ENCODE peak calls at places on chromosomes 2 and 18, in ten cellular contexts. One of them, this sample, is unnamed.

GRCh38 chr2:171598713-171599319 is 76.5 kb downstream of the CYBRD1 start:
- DNase-seq in HepG2: peak
- DNase-seq in Peyer's patch: peak
- DNase-seq in astrocyte of the cerebellum: peak
- DNase-seq in OCI-LY7: peak
- DNase-seq in PC-3: peak
- DNase-seq in fibroblast of lung: peak
- DNase-seq in colonic mucosa: peak
- DNase-seq in thoracic aorta: no peak
- DNase-seq in stimulated activated CD4-positive, alpha-beta T cell treated with anti-CD3 and anti-CD28 coated beads, Interleukin-4, amount 100 ng/mL, for 4 hours: peak
- DNase-seq in this sample: peak

GRCh38 chr2:179818546-179818945 is 42.9 kb downstream of the ZNF385B start:
- DNase-seq in PC-3: peak
- DNase-seq in stimulated activated CD4-positive, alpha-beta T cell treated with anti-CD3 and anti-CD28 coated beads, Interleukin-4, amount 100 ng/mL, for 4 hours: no peak
- DNase-seq in Peyer's patch: no peak
- DNase-seq in OCI-LY7: no peak
- DNase-seq in HepG2: no peak
- DNase-seq in astrocyte of the cerebellum: no peak
- DNase-seq in colonic mucosa: no peak
- DNase-seq in fibroblast of lung: peak
- DNase-seq in thoracic aorta: no peak
- DNase-seq in this sample: no peak

GRCh38 chr2:65930259-65930658 is 497.9 kb upstream of the SPRED2 start:
- DNase-seq in PC-3: no peak
- DNase-seq in OCI-LY7: no peak
- DNase-seq in stimulated activated CD4-positive, alpha-beta T cell treated with anti-CD3 and anti-CD28 coated beads, Interleukin-4, amount 100 ng/mL, for 4 hours: no peak
- DNase-seq in Peyer's patch: no peak
- DNase-seq in HepG2: no peak
- DNase-seq in colonic mucosa: no peak
- DNase-seq in astrocyte of the cerebellum: no peak
- DNase-seq in thoracic aorta: no peak
- DNase-seq in fibroblast of lung: no peak
- DNase-seq in this sample: no peak

GRCh38 chr2:237571551-237571950 is 5.2 kb downstream of the PRLH start:
- DNase-seq in HepG2: no peak
- DNase-seq in astrocyte of the cerebellum: no peak
- DNase-seq in stimulated activated CD4-positive, alpha-beta T cell treated with anti-CD3 and anti-CD28 coated beads, Interleukin-4, amount 100 ng/mL, for 4 hours: no peak
- DNase-seq in colonic mucosa: no peak
- DNase-seq in OCI-LY7: no peak
- DNase-seq in fibroblast of lung: no peak
- DNase-seq in Peyer's patch: no peak
- DNase-seq in PC-3: no peak
- DNase-seq in thoracic aorta: no peak
- DNase-seq in this sample: no peak

GRCh38 chr2:196143641-196144236 is 27.6 kb downstream of the STK17B start:
- DNase-seq in HepG2: no peak
- DNase-seq in OCI-LY7: no peak
- DNase-seq in thoracic aorta: no peak
- DNase-seq in astrocyte of the cerebellum: no peak
- DNase-seq in fibroblast of lung: peak
- DNase-seq in colonic mucosa: no peak
- DNase-seq in stimulated activated CD4-positive, alpha-beta T cell treated with anti-CD3 and anti-CD28 coated beads, Interleukin-4, amount 100 ng/mL, for 4 hours: peak
- DNase-seq in Peyer's patch: no peak
- DNase-seq in PC-3: peak
- DNase-seq in this sample: no peak

GRCh38 chr2:232543491-232543890 is 4.0 kb downstream of the CHRNG start:
- DNase-seq in fibroblast of lung: no peak
- DNase-seq in thoracic aorta: no peak
- DNase-seq in HepG2: no peak
- DNase-seq in astrocyte of the cerebellum: no peak
- DNase-seq in OCI-LY7: no peak
- DNase-seq in colonic mucosa: no peak
- DNase-seq in stimulated activated CD4-positive, alpha-beta T cell treated with anti-CD3 and anti-CD28 coated beads, Interleukin-4, amount 100 ng/mL, for 4 hours: no peak
- DNase-seq in Peyer's patch: no peak
- DNase-seq in PC-3: no peak
- DNase-seq in this sample: no peak

GRCh38 chr18:33669589-33669988 is 91.6 kb downstream of the ASXL3 start:
- DNase-seq in colonic mucosa: no peak
- DNase-seq in stimulated activated CD4-positive, alpha-beta T cell treated with anti-CD3 and anti-CD28 coated beads, Interleukin-4, amount 100 ng/mL, for 4 hours: no peak
- DNase-seq in thoracic aorta: no peak
- DNase-seq in HepG2: no peak
- DNase-seq in fibroblast of lung: no peak
- DNase-seq in PC-3: no peak
- DNase-seq in astrocyte of the cerebellum: no peak
- DNase-seq in Peyer's patch: no peak
- DNase-seq in OCI-LY7: no peak
- DNase-seq in this sample: no peak

GRCh38 chr2:70767699-70768584 is at the start of gene ADD2:
- DNase-seq in fibroblast of lung: peak
- DNase-seq in PC-3: peak
- DNase-seq in stimulated activated CD4-positive, alpha-beta T cell treated with anti-CD3 and anti-CD28 coated beads, Interleukin-4, amount 100 ng/mL, for 4 hours: peak
- DNase-seq in colonic mucosa: no peak
- DNase-seq in OCI-LY7: no peak
- DNase-seq in thoracic aorta: no peak
- DNase-seq in HepG2: no peak
- DNase-seq in Peyer's patch: peak
- DNase-seq in astrocyte of the cerebellum: no peak
- DNase-seq in this sample: peak

GRCh38 chr18:61833978-61834377 is 58.8 kb downstream of the RNF152 start:
- DNase-seq in HepG2: no peak
- DNase-seq in Peyer's patch: no peak
- DNase-seq in fibroblast of lung: peak
- DNase-seq in stimulated activated CD4-positive, alpha-beta T cell treated with anti-CD3 and anti-CD28 coated beads, Interleukin-4, amount 100 ng/mL, for 4 hours: no peak
- DNase-seq in colonic mucosa: no peak
- DNase-seq in astrocyte of the cerebellum: no peak
- DNase-seq in PC-3: no peak
- DNase-seq in thoracic aorta: no peak
- DNase-seq in OCI-LY7: no peak
- DNase-seq in this sample: no peak

GRCh38 chr2:170229744-170230143 is 51.8 kb downstream of the MYO3B start:
- DNase-seq in astrocyte of the cerebellum: no peak
- DNase-seq in PC-3: no peak
- DNase-seq in fibroblast of lung: no peak
- DNase-seq in HepG2: no peak
- DNase-seq in thoracic aorta: no peak
- DNase-seq in OCI-LY7: no peak
- DNase-seq in colonic mucosa: no peak
- DNase-seq in Peyer's patch: no peak
- DNase-seq in stimulated activated CD4-positive, alpha-beta T cell treated with anti-CD3 and anti-CD28 coated beads, Interleukin-4, amount 100 ng/mL, for 4 hours: no peak
- DNase-seq in this sample: no peak

GRCh38 chr2:218892693-218893348 is 12.2 kb downstream of the WNT10A start:
- DNase-seq in colonic mucosa: peak
- DNase-seq in HepG2: peak
- DNase-seq in thoracic aorta: no peak
- DNase-seq in Peyer's patch: peak
- DNase-seq in OCI-LY7: peak
- DNase-seq in stimulated activated CD4-positive, alpha-beta T cell treated with anti-CD3 and anti-CD28 coated beads, Interleukin-4, amount 100 ng/mL, for 4 hours: peak
- DNase-seq in astrocyte of the cerebellum: no peak
- DNase-seq in PC-3: peak
- DNase-seq in fibroblast of lung: peak
- DNase-seq in this sample: peak

GRCh38 chr2:222399038-222399783 is 25.1 kb upstream of the SGPP2 start:
- DNase-seq in HepG2: no peak
- DNase-seq in thoracic aorta: no peak
- DNase-seq in OCI-LY7: no peak
- DNase-seq in Peyer's patch: no peak
- DNase-seq in fibroblast of lung: no peak
- DNase-seq in stimulated activated CD4-positive, alpha-beta T cell treated with anti-CD3 and anti-CD28 coated beads, Interleukin-4, amount 100 ng/mL, for 4 hours: no peak
- DNase-seq in PC-3: no peak
- DNase-seq in astrocyte of the cerebellum: no peak
- DNase-seq in colonic mucosa: no peak
- DNase-seq in this sample: no peak

GRCh38 chr2:45458909-45459563 is 152.0 kb downstream of the SRBD1 start:
- DNase-seq in HepG2: peak
- DNase-seq in stimulated activated CD4-positive, alpha-beta T cell treated with anti-CD3 and anti-CD28 coated beads, Interleukin-4, amount 100 ng/mL, for 4 hours: no peak
- DNase-seq in OCI-LY7: peak
- DNase-seq in colonic mucosa: peak
- DNase-seq in fibroblast of lung: peak
- DNase-seq in thoracic aorta: peak
- DNase-seq in PC-3: peak
- DNase-seq in astrocyte of the cerebellum: peak
- DNase-seq in Peyer's patch: no peak
- DNase-seq in this sample: no peak

GRCh38 chr2:112706170-112706664 is 14.6 kb upstream of the NT5DC4 start:
- DNase-seq in astrocyte of the cerebellum: peak
- DNase-seq in colonic mucosa: no peak
- DNase-seq in stimulated activated CD4-positive, alpha-beta T cell treated with anti-CD3 and anti-CD28 coated beads, Interleukin-4, amount 100 ng/mL, for 4 hours: no peak
- DNase-seq in Peyer's patch: peak
- DNase-seq in fibroblast of lung: peak
- DNase-seq in OCI-LY7: no peak
- DNase-seq in thoracic aorta: no peak
- DNase-seq in HepG2: no peak
- DNase-seq in PC-3: peak
- DNase-seq in this sample: no peak

GRCh38 chr2:72921866-72922265 is 4.5 kb downstream of the EMX1 start:
- DNase-seq in stimulated activated CD4-positive, alpha-beta T cell treated with anti-CD3 and anti-CD28 coated beads, Interleukin-4, amount 100 ng/mL, for 4 hours: no peak
- DNase-seq in Peyer's patch: peak
- DNase-seq in astrocyte of the cerebellum: no peak
- DNase-seq in PC-3: no peak
- DNase-seq in thoracic aorta: no peak
- DNase-seq in HepG2: no peak
- DNase-seq in colonic mucosa: no peak
- DNase-seq in OCI-LY7: no peak
- DNase-seq in fibroblast of lung: no peak
- DNase-seq in this sample: no peak